ENCODE peak calls at places on chromosome 15, in eight cellular contexts. H, X, O, D, E, F, W and Q are unnamed samples.

GRCh38 chr15:65996901-65997300 is 127.6 kb downstream of the RAB11A start:
- DNase-seq in O (no peak), H (no peak), D (no peak), W (no peak), X (no peak), F (no peak), E (no peak), Q (no peak)

GRCh38 chr15:78374436-78375393 is 34.6 kb downstream of the CRABP1 start:
- DNase-seq in D (peak; percentile 17), E (no peak), O (no peak), F (no peak), W (no peak), H (peak; percentile 39), X (no peak), Q (peak; percentile 63)

GRCh38 chr15:42184313-42184712 is 23.8 kb downstream of the VPS39 start:
- DNase-seq in O (no peak), X (peak; percentile 34), E (no peak), F (no peak), D (no peak), H (no peak), W (no peak), Q (no peak)

GRCh38 chr15:93189562-93189961 is 100.6 kb upstream of the RGMA start:
- DNase-seq in F (no peak), D (no peak), E (no peak), W (no peak), H (no peak), O (no peak), X (no peak), Q (no peak)

GRCh38 chr15:101017935-101018849 is 99.0 kb downstream of the LRRK1 start:
- DNase-seq in O (no peak), W (no peak), F (peak; percentile 8), D (no peak), X (no peak), H (no peak), E (peak; percentile 26), Q (no peak)

GRCh38 chr15:47218295-47218694 is 499.0 kb upstream of the SEMA6D start:
- DNase-seq in W (no peak), D (no peak), X (no peak), O (no peak), E (no peak), H (no peak), F (no peak), Q (no peak)

GRCh38 chr15:100922192-100923040 is 3.3 kb downstream of the LRRK1 start:
- DNase-seq in F (no peak), O (no peak), W (no peak), X (no peak), D (no peak), E (no peak), H (no peak), Q (no peak)

GRCh38 chr15:23686466-23687142 is 501 bp downstream of the NDN start:
- DNase-seq in H (no peak), O (no peak), W (peak; percentile 16), D (peak; percentile 12), E (peak; percentile 45), X (peak; percentile 23), F (no peak), Q (no peak)

GRCh38 chr15:41043276-41043675 is 72.8 kb downstream of the INO80 start:
- DNase-seq in E (peak; percentile 63), F (no peak), D (no peak), X (no peak), W (no peak), O (no peak), H (no peak), Q (no peak)

GRCh38 chr15:101446527-101447167 is 42.9 kb downstream of the PCSK6 start:
- DNase-seq in E (peak; percentile 30), H (no peak), F (no peak), X (no peak), O (no peak), W (no peak), D (no peak), Q (no peak)

GRCh38 chr15:89499156-89499555 is 2.8 kb upstream of the RHCG start:
- DNase-seq in E (no peak), F (no peak), D (no peak), H (no peak), W (no peak), X (no peak), O (no peak), Q (no peak)

GRCh38 chr15:76972420-76973361 is 22.2 kb upstream of the PSTPIP1 start:
- DNase-seq in W (peak; percentile 65), X (peak; percentile 60), E (peak; percentile 73), F (peak; percentile 57), D (no peak), O (no peak), H (no peak), Q (peak; percentile 79)

GRCh38 chr15:84983711-84984110 is 2.1 kb downstream of the PDE8A start:
- DNase-seq in D (no peak), H (no peak), X (no peak), O (no peak), E (peak; percentile 14), W (no peak), F (no peak), Q (no peak)

GRCh38 chr15:75346796-75347221 is at the start of gene NEIL1:
- DNase-seq in X (no peak), F (no peak), O (no peak), E (no peak), H (no peak), D (no peak), W (no peak), Q (no peak)

GRCh38 chr15:43518073-43518761 is 809 bp downstream of the MAP1A start:
- DNase-seq in H (no peak), X (no peak), D (no peak), E (peak; percentile 54), F (no peak), O (no peak), W (peak; percentile 55), Q (no peak)

GRCh38 chr15:84685304-84685703 is 27.3 kb upstream of the NMB start:
- DNase-seq in X (peak; percentile 70), D (no peak), W (no peak), H (no peak), E (peak; percentile 92), O (no peak), F (no peak), Q (peak; percentile 79)

GRCh38 chr15:35491999-35492398 is 54.0 kb downstream of the DPH6 start:
- DNase-seq in D (no peak), X (no peak), W (no peak), E (no peak), F (no peak), O (no peak), H (no peak), Q (no peak)

GRCh38 chr15:88752956-88753355 is 50.3 kb upstream of the ACAN start:
- DNase-seq in X (no peak), W (no peak), F (no peak), D (no peak), E (no peak), O (no peak), H (no peak), Q (no peak)

GRCh38 chr15:78691873-78692421 is 50.9 kb upstream of the CHRNB4 start:
- DNase-seq in X (no peak), O (no peak), F (no peak), H (no peak), W (no peak), D (no peak), E (no peak), Q (no peak)

GRCh38 chr15:74242296-74242929 is 6.3 kb downstream of the CCDC33 start:
- DNase-seq in X (no peak), W (no peak), F (no peak), E (peak; percentile 71), D (peak; percentile 49), O (no peak), H (no peak), Q (peak; percentile 82)
- H3K4me1 ChIP-seq in X (peaks cover 11% of the 10 kb centered on the region), W (peaks cover 13% of the 10 kb centered on the region), F (no peaks in the 10 kb centered on the region), E (peaks cover 29% of the 10 kb centered on the region), D (peaks cover 35% of the 10 kb centered on the region), O (no peaks in the 10 kb centered on the region), H (peaks cover 8% of the 10 kb centered on the region), Q (no peaks in the 10 kb centered on the region)

GRCh38 chr15:45402162-45402954 is 24.0 kb upstream of the GATM start:
- DNase-seq in E (peak; percentile 99), X (peak; percentile 98), W (peak; percentile 94), H (peak; percentile 90), O (peak; percentile 93), D (peak; percentile 98), F (peak; percentile 97), Q (peak; percentile 98)
- H3K4me1 ChIP-seq in E (peaks cover 9% of the 10 kb centered on the region), X (peaks cover 7% of the 10 kb centered on the region), W (peaks cover 3% of the 10 kb centered on the region), H (peaks cover 7% of the 10 kb centered on the region), O (peaks cover 21% of the 10 kb centered on the region), D (peaks cover 39% of the 10 kb centered on the region), F (no peaks in the 10 kb centered on the region), Q (no peaks in the 10 kb centered on the region)

GRCh38 chr15:99345242-99345641 is 94.0 kb downstream of the LRRC28 start:
- DNase-seq in O (no peak), F (no peak), X (no peak), E (no peak), W (no peak), H (no peak), D (no peak), Q (no peak)

GRCh38 chr15:99344639-99345038 is 93.4 kb downstream of the LRRC28 start:
- DNase-seq in H (no peak), X (no peak), O (no peak), W (no peak), D (no peak), F (no peak), E (no peak), Q (no peak)

GRCh38 chr15:99345832-99346462 is 94.7 kb downstream of the LRRC28 start:
- DNase-seq in H (no peak), F (no peak), E (no peak), D (no peak), X (no peak), O (no peak), W (no peak), Q (no peak)

GRCh38 chr15:99347609-99348008 is 96.3 kb downstream of the LRRC28 start:
- DNase-seq in F (no peak), W (no peak), O (no peak), H (no peak), E (peak; percentile 12), D (no peak), X (no peak), Q (no peak)

DNA sequence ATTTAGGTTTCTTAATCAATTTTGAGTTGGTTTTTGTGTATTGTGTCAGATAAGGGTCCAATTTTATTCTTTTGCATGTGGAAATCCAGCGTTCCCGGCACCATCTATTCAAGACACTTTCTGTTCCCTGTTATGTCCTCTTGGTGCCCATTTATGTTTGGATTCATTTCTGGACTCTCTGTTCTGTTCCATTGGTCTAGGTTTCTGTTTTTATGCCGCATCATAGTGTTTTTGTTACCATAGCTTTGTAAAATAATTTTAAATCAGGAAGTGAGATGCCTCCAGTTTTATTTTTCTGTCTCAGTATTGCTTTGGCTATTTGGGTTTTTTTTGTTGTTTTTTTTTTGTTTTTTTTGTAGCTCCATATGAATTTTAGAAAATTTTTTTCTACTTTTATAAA is 97.1 kb downstream of the LRRC28 start:
- DNase-seq in E (no peak), F (no peak), X (no peak), W (no peak), D (no peak), H (no peak), O (no peak), Q (no peak)
- H3K4me1 ChIP-seq in E (no peaks in the 10 kb centered on the region), F (no peaks in the 10 kb centered on the region), X (peaks cover 5% of the 10 kb centered on the region), W (peaks cover 1% of the 10 kb centered on the region), D (no peaks in the 10 kb centered on the region), H (no peaks in the 10 kb centered on the region), O (no peaks in the 10 kb centered on the region), Q (no peaks in the 10 kb centered on the region)

DNA sequence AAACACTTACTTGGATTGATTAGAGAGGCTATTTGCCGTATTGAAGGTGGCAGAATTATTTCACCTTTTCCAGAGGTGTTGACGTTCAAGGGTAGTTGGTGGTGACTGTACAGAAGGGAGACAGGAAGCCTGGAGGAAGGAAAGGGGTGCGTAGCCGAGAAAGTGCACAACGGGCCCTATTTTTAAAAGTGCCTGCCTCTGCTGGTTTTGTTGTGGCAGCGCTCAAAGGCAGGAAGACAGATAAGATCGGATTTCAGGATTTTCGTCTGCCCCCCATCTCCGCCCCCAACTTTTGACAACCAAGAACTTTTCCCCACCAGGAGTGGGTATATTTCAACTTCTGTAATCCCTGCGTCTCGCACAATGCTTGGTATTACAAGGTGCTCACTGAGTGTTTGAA is 38.5 kb downstream of the SMAD3 start:
- DNase-seq in X (no peak), F (no peak), E (no peak), W (no peak), H (no peak), D (no peak), O (no peak), Q (no peak)
- H3K4me1 ChIP-seq in X (peaks cover 49% of the 10 kb centered on the region), F (peaks cover 23% of the 10 kb centered on the region), E (peaks cover 63% of the 10 kb centered on the region), W (peaks cover 37% of the 10 kb centered on the region), H (peaks cover 30% of the 10 kb centered on the region), D (peaks cover 77% of the 10 kb centered on the region), O (peaks cover 95% of the 10 kb centered on the region), Q (peaks cover 9% of the 10 kb centered on the region)